ENCODE peak calls at places on chromosomes 6 and 20, in seven cellular contexts. N is IMR-90, U is mesendoderm, G is H1, J is H9, M is mesenchymal stem cell, Y is trophoblast cell. P is an unnamed sample.

GRCh38 chr6:16398587-16398986 is 160.2 kb downstream of the GMPR start:
- DNase-seq in J (no peak), U (no peak), M (no peak), G (no peak), Y (no peak), N (peak), P (no peak)

GRCh38 chr6:14861491-14861943 is 384.4 kb upstream of the JARID2 start:
- DNase-seq in J (peak), N (no peak), Y (no peak), M (no peak), U (peak), G (no peak), P (no peak)

GRCh38 chr20:23152308-23152892 is 66.3 kb upstream of the CD93 start:
- DNase-seq in J (peak), U (no peak), M (peak), N (peak), G (no peak), Y (peak), P (no peak)

GRCh38 chr20:62388839-62389600 is 2.1 kb downstream of the RPS21 start:
- DNase-seq in N (no peak), M (no peak), G (no peak), Y (peak), U (no peak), J (no peak), P (no peak)

GRCh38 chr20:58174708-58175287 is 53.7 kb downstream of the ANKRD60 start:
- DNase-seq in M (no peak), N (no peak), Y (no peak), G (no peak), U (no peak), J (no peak), P (no peak)

GRCh38 chr20:43448748-43449535 is 8.8 kb upstream of the SRSF6 start:
- DNase-seq in Y (no peak), N (peak), J (peak), G (no peak), M (peak), U (peak), P (peak)

GRCh38 chr20:63686492-63687321 is 9.7 kb upstream of the TNFRSF6B start:
- DNase-seq in Y (peak), J (no peak), M (peak), U (no peak), G (no peak), N (peak), P (no peak)

GRCh38 chr6:161436106-161436876 is 162.4 kb upstream of the AGPAT4 start:
- DNase-seq in Y (no peak), U (no peak), J (no peak), M (no peak), G (no peak), N (no peak), P (no peak)

GRCh38 chr20:4855555-4855954 is 133.8 kb downstream of the PRND start:
- DNase-seq in Y (no peak), J (no peak), M (no peak), G (no peak), N (no peak), U (no peak), P (no peak)

GRCh38 chr6:106620931-106621672 is 8.2 kb downstream of the RTN4IP1 start:
- DNase-seq in N (peak), U (peak), M (no peak), J (no peak), Y (no peak), G (no peak), P (no peak)

GRCh38 chr20:63696628-63697356 is at the start of gene TNFRSF6B:
- DNase-seq in Y (no peak), U (no peak), G (no peak), M (peak), J (no peak), N (no peak), P (no peak)

GRCh38 chr6:136945072-136945471 is 23.0 kb downstream of the SLC35D3 start:
- DNase-seq in M (no peak), N (no peak), U (no peak), G (no peak), J (no peak), Y (no peak), P (no peak)
- H2BK5ac ChIP-seq in M (no peak), N (no peak), U (no peak), G (no peak), J (no peak), Y (no peak), P (no peak)

DNA sequence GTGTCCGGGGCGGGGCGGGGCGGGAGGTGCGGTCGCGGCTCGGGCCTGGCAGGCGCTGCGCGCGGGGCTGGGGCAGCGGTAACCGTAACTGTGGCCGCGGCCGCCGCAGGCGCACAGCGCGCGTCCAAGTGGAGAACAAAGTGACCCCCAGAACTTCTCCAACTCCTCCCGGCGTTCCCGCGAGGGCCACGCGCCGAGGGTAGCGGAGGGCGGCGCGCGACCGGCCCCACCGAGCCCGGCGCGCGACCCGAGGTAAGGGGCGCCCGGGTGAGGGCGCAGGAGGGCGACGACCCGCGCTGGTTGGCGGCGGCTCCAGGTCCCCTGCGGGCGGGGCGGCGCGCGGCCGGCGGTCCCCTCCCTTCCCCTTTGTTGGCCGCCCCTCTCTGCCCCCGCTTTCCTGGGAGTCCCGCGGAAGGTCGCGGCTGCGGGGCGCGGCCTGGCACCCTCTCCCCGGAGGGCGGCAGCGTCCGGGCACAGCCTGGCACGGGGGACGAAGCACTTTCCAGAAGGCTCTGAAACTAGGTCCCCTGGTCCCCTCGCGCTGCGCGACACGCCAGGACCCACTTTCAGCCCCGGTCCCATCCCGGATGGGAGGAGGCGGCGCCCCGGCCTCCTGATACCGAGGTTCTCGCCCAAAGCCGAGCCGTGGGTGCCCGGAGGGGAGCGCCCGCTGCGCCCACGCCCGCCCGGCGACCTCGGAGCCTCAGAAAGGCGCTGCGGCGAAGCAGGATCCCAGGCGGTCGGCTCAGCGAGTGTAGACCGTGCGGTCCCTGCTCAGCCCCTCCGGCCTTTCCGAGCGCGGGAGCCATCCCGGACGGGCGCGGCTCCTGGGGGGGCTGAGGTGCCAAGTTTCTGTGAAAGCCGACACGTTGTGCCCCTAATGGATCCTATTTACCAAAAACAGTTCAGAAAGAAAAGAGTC is at the start of gene TIAM2:
- DNase-seq in M (peak), U (peak), Y (no peak), J (peak), N (no peak), G (no peak), P (peak)
- H2BK5ac ChIP-seq in M (no peak), U (no peak), Y (no peak), J (no peak), N (no peak), G (peak), P (peak)

DNA sequence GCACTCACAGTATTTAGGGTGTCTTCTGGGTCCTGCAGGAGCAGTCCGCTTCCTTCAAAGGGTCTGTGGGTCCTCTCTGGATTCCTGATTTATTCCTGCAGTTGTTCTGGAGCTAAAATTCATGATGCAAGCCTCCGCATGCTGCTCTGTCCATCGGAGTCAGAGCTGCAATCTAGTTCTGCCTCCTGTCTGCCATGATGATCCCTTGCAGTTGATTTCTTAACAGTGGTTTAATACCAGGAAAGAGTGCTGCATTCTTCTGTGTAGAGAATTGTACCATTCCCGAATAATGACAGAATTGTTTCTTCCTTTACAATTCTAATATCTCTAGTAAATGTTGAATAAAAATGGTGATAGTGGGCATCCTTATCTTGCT is 72.0 kb upstream of the B3GAT2 start:
- DNase-seq in J (no peak), N (no peak), M (no peak), U (peak), Y (no peak), G (no peak), P (no peak)
- H2BK5ac ChIP-seq in J (no peak), N (no peak), M (no peak), U (no peak), Y (no peak), G (no peak), P (no peak)

DNA sequence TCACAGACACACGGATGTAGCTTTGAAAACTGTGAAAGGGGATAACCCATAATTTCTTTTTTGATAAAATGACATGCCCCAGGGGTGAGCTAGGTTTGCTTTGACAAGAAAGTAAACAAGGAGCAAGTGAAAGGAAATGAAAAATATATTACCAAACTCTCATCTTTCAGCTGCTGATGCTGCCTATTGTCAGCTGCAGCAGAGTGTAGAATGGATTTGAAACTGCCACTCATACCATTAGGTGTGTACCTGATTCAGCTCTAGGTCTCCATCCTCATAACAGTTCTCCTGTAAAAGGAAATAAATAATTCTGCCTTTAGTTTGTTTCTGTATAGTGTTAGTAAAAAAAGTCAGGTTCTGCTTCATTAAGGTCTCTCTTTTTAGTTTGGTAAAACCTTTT is 415.1 kb upstream of the MARCKS start:
- DNase-seq in N (no peak), Y (no peak), G (no peak), U (no peak), M (no peak), J (no peak), P (no peak)
- H2BK5ac ChIP-seq in N (no peak), Y (no peak), G (no peak), U (no peak), M (no peak), J (no peak), P (no peak)

GRCh38 chr6:150149146-150149545 is 6.3 kb downstream of the PPP1R14C start:
- DNase-seq in N (no peak), J (no peak), Y (no peak), U (no peak), M (no peak), G (no peak), P (peak)
- H2BK5ac ChIP-seq in N (no peak), J (no peak), Y (no peak), U (no peak), M (no peak), G (no peak), P (no peak)

DNA sequence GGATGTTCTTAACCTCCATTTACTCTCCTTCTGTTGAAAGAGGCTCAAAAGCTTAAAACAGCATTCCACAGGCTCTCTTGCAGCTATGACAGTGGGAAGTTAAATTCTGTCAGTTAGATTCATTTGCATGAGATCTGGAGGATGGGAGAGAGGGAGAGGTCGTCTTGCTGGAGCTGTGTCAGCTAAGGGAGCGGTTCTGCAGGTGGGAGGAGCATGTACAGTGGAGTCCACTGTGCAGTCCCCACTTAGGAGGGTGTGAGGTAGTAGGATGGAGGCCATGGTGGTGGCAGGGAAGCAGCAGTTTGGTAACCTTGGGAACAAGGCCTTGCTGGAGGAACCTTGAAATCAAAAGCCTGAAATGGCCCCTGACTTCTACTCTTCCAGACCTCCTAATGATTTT is 12.0 kb upstream of the B4GALT5 start:
- DNase-seq in N (no peak), Y (no peak), J (no peak), U (peak), M (no peak), G (no peak), P (no peak)
- H2BK5ac ChIP-seq in N (no peak), Y (no peak), J (no peak), U (no peak), M (no peak), G (no peak), P (no peak)

GRCh38 chr6:165674155-165675029 is 11.4 kb upstream of the PDE10A start:
- DNase-seq in G (no peak), J (no peak), N (no peak), M (no peak), U (no peak), Y (no peak), P (no peak)

GRCh38 chr6:165678429-165678828 is 15.4 kb upstream of the PDE10A start:
- DNase-seq in U (no peak), M (no peak), J (no peak), Y (no peak), N (no peak), G (no peak), P (no peak)

GRCh38 chr6:165677091-165677490 is 14.1 kb upstream of the PDE10A start:
- DNase-seq in G (no peak), U (no peak), Y (peak), N (no peak), M (no peak), J (no peak), P (no peak)

GRCh38 chr6:165675120-165675519 is 12.1 kb upstream of the PDE10A start:
- DNase-seq in G (no peak), N (peak), M (no peak), Y (no peak), U (no peak), J (no peak), P (no peak)

GRCh38 chr6:165676435-165677068 is 13.5 kb upstream of the PDE10A start:
- DNase-seq in U (no peak), J (peak), N (peak), M (peak), Y (no peak), G (no peak), P (no peak)
- H2BK5ac ChIP-seq in U (no peak), J (no peak), N (no peak), M (no peak), Y (no peak), G (no peak), P (no peak)

GRCh38 chr6:7590918-7591302 is 912 bp downstream of the SNRNP48 start:
- DNase-seq in J (no peak), U (peak), N (peak), M (peak), G (no peak), Y (no peak), P (no peak)
- H2BK5ac ChIP-seq in J (no peak), U (no peak), N (no peak), M (no peak), G (no peak), Y (no peak), P (no peak)

DNA sequence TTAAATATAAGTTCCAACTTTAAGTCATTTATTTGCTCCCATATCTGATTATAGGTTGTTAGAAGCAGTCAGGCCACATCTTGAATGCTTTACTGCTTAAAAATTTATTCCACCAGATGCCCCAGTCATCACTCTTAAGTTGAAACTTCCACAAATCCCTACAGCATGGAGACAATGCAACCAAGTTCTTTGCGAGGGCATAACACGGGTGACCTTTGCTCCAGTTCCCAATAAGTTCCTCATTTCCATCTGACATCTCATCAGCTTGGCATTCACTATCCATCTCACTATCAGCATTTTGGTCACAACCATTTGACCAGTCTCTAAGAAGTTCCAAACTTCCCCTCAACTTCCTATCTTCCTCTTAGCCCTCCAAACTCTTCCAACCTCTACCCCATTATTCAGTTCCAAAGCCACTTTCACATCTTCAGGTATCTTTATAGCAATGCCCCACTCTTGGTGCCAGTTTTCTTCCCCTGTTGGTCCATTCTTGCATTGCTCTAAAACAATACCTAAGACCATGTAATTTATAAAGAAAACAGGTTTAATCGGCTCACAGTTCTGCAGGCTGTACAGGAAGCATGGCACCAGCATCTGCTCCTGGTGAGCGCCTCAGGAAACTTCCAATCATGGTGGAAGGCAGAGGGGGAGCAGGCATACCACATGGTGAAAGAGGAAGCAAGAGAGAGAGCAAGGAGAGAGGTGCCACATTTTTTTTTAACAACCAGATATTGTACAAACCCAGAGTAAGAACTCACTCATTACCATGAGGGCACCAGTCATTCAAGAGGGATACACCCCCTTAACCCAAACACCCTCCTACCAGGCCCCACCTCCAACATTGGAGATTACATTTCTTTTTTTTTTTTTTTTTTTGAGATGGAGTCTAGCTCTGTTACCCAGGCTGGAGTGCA is 15.9 kb upstream of the ITPR3 start:
- DNase-seq in M (no peak), N (no peak), J (no peak), Y (no peak), U (no peak), G (no peak), P (no peak)
- H2BK5ac ChIP-seq in M (no peak), N (no peak), J (no peak), Y (no peak), U (no peak), G (no peak), P (no peak)

P was measured in neuronal stem cell.